ENCODE peak calls at places on chromosomes 2 and 18, in five cellular contexts. One of them, this sample, is unnamed.
A peak's percentile ranks its signal among the peaks of the same experiment; 100 is the strongest.

GRCh38 chr2:170966648-170967396 is 37.8 kb downstream of the GORASP2 start:
- DNase-seq in CD8-positive, alpha-beta memory T cell: no peak
- DNase-seq in heart left ventricle: no peak
- DNase-seq in heart right ventricle: no peak
- DNase-seq in aorta: no peak
- DNase-seq in this sample: no peak

GRCh38 chr2:88654714-88655113 is 27.4 kb upstream of the EIF2AK3 start:
- DNase-seq in heart left ventricle: no peak
- DNase-seq in CD8-positive, alpha-beta memory T cell: no peak
- DNase-seq in heart right ventricle: no peak
- DNase-seq in aorta: no peak
- DNase-seq in this sample: no peak

GRCh38 chr2:54999182-54999581 is 51.1 kb downstream of the RTN4 start:
- DNase-seq in CD8-positive, alpha-beta memory T cell: no peak
- DNase-seq in aorta: no peak
- DNase-seq in heart right ventricle: no peak
- DNase-seq in heart left ventricle: no peak
- DNase-seq in this sample: no peak

GRCh38 chr2:189287982-189288494 is 108.5 kb upstream of the COL5A2 start:
- DNase-seq in aorta: no peak
- DNase-seq in CD8-positive, alpha-beta memory T cell: peak; percentile 18
- DNase-seq in heart left ventricle: no peak
- DNase-seq in heart right ventricle: no peak
- DNase-seq in this sample: no peak

GRCh38 chr2:101157272-101157671 is 6.1 kb upstream of the TBC1D8 start:
- DNase-seq in CD8-positive, alpha-beta memory T cell: no peak
- DNase-seq in heart left ventricle: no peak
- DNase-seq in aorta: no peak
- DNase-seq in heart right ventricle: no peak
- DNase-seq in this sample: no peak

GRCh38 chr2:238925281-238925680 is 77.4 kb downstream of the TWIST2 start:
- DNase-seq in aorta: no peak
- DNase-seq in CD8-positive, alpha-beta memory T cell: no peak
- DNase-seq in heart right ventricle: no peak
- DNase-seq in heart left ventricle: peak; percentile 8
- DNase-seq in this sample: no peak

GRCh38 chr18:35605686-35606417 is 24.3 kb downstream of the GALNT1 start:
- DNase-seq in heart right ventricle: no peak
- DNase-seq in heart left ventricle: no peak
- DNase-seq in aorta: no peak
- DNase-seq in CD8-positive, alpha-beta memory T cell: no peak
- DNase-seq in this sample: no peak

GRCh38 chr2:234038076-234038802 is 12.3 kb upstream of the SPP2 start:
- DNase-seq in heart right ventricle: no peak
- DNase-seq in aorta: no peak
- DNase-seq in CD8-positive, alpha-beta memory T cell: no peak
- DNase-seq in heart left ventricle: no peak
- DNase-seq in this sample: no peak

GRCh38 chr2:241507430-241508239 is 749 bp downstream of the STK25 start:
- DNase-seq in CD8-positive, alpha-beta memory T cell: peak; percentile 11
- DNase-seq in aorta: no peak
- DNase-seq in heart left ventricle: peak; percentile 63
- DNase-seq in heart right ventricle: no peak
- DNase-seq in this sample: peak; percentile 68

GRCh38 chr2:160332318-160332717 is 132.2 kb upstream of the ITGB6 start:
- DNase-seq in heart right ventricle: no peak
- DNase-seq in CD8-positive, alpha-beta memory T cell: no peak
- DNase-seq in aorta: no peak
- DNase-seq in heart left ventricle: no peak
- DNase-seq in this sample: no peak

GRCh38 chr2:14572588-14573089 is 59.9 kb upstream of the LRATD1 start:
- DNase-seq in heart right ventricle: no peak
- DNase-seq in aorta: no peak
- DNase-seq in heart left ventricle: no peak
- DNase-seq in CD8-positive, alpha-beta memory T cell: no peak
- DNase-seq in this sample: no peak

GRCh38 chr2:85445316-85446295 is 27.1 kb downstream of the SH2D6 start:
- DNase-seq in heart right ventricle: peak; percentile 57
- DNase-seq in heart left ventricle: peak; percentile 62
- DNase-seq in CD8-positive, alpha-beta memory T cell: no peak
- DNase-seq in aorta: no peak
- DNase-seq in this sample: peak; percentile 63

GRCh38 chr2:120749506-120750431 is 14.1 kb downstream of the GLI2 start:
- DNase-seq in heart right ventricle: no peak
- DNase-seq in heart left ventricle: peak; percentile 64
- DNase-seq in aorta: no peak
- DNase-seq in CD8-positive, alpha-beta memory T cell: no peak
- DNase-seq in this sample: no peak

GRCh38 chr2:238505119-238505891 is 78.6 kb downstream of the ASB1 start:
- DNase-seq in CD8-positive, alpha-beta memory T cell: no peak
- DNase-seq in heart right ventricle: no peak
- DNase-seq in aorta: no peak
- DNase-seq in heart left ventricle: no peak
- DNase-seq in this sample: no peak

GRCh38 chr2:26274058-26274613 is 29.4 kb downstream of the HADHB start:
- DNase-seq in heart left ventricle: peak; percentile 46
- DNase-seq in heart right ventricle: no peak
- DNase-seq in aorta: no peak
- DNase-seq in CD8-positive, alpha-beta memory T cell: no peak
- DNase-seq in this sample: no peak

GRCh38 chr2:227877359-227878309 is 6.2 kb downstream of the DAW1 start:
- DNase-seq in heart left ventricle: no peak
- DNase-seq in CD8-positive, alpha-beta memory T cell: no peak
- DNase-seq in aorta: no peak
- DNase-seq in heart right ventricle: no peak
- DNase-seq in this sample: no peak

GRCh38 chr2:64263315-64263714 is 119.1 kb upstream of the PELI1 start:
- DNase-seq in aorta: no peak
- DNase-seq in heart right ventricle: no peak
- DNase-seq in CD8-positive, alpha-beta memory T cell: no peak
- DNase-seq in heart left ventricle: no peak
- DNase-seq in this sample: no peak

GRCh38 chr2:179595284-179595683 is 266.1 kb downstream of the ZNF385B start:
- DNase-seq in aorta: no peak
- DNase-seq in heart left ventricle: no peak
- DNase-seq in heart right ventricle: no peak
- DNase-seq in CD8-positive, alpha-beta memory T cell: no peak
- DNase-seq in this sample: no peak

GRCh38 chr18:79448621-79449020 is 52.9 kb downstream of the NFATC1 start:
- DNase-seq in heart left ventricle: no peak
- DNase-seq in aorta: no peak
- DNase-seq in CD8-positive, alpha-beta memory T cell: no peak
- DNase-seq in heart right ventricle: no peak
- DNase-seq in this sample: no peak
- H3K9me3 ChIP-seq in heart left ventricle: no peaks in the 10 kb centered on the region
- H3K9me3 ChIP-seq in aorta: no peaks in the 10 kb centered on the region
- H3K9me3 ChIP-seq in CD8-positive, alpha-beta memory T cell: no peaks in the 10 kb centered on the region
- H3K9me3 ChIP-seq in heart right ventricle: no peaks in the 10 kb centered on the region
- H3K9me3 ChIP-seq in this sample: no peaks in the 10 kb centered on the region

DNA sequence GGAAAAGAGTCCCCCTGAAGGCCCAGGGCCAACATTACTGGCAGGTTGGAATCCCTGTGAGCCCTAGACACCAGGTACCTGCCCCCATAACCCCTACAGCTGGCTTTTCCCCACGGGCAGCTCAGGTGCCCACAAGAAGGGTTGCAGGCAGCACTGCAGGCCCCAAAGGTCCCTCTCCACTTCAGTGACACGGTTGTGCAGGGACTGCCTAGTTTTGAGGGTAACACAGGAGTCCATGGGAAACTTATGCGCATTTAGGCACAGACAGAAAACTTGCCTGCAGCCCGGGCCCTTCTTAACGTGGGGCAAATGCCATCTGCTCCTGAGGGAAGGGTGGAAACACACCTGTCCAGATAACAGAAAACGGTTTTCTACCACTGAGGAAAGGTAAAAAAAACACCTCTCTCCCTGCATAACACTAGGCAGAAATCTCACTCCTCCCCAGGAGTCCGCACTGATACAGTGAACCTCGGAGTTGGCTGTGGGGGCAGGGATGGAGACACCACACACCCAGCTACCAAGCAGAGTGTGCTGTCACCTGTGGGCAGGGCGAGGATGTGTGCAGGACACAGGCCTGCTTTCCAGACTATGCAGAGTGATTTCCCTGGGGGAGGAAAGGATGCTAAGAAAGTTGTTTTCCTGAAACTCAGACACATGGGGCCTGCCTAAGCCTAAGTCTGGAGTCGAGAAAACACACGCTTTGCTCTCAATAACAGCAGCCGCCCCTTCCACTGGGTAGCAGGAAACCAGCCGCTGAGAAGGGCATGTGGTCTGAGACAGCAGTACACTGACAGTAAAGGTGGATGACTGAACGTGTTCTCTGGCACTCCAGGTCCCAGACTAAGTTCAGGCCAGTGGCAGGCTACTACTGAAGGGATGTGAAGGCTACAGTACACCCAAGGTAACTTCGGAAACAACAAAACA is 819.4 kb downstream of the DCDC2C start:
- DNase-seq in CD8-positive, alpha-beta memory T cell: no peak
- DNase-seq in aorta: no peak
- DNase-seq in heart right ventricle: no peak
- DNase-seq in heart left ventricle: no peak
- DNase-seq in this sample: no peak
- H3K9me3 ChIP-seq in CD8-positive, alpha-beta memory T cell: no peaks in the 10 kb centered on the region
- H3K9me3 ChIP-seq in aorta: peaks cover 2% of the 10 kb centered on the region
- H3K9me3 ChIP-seq in heart right ventricle: no peaks in the 10 kb centered on the region
- H3K9me3 ChIP-seq in heart left ventricle: no peaks in the 10 kb centered on the region
- H3K9me3 ChIP-seq in this sample: no peaks in the 10 kb centered on the region

GRCh38 chr18:66708631-66709030 is 104.7 kb upstream of the CDH19 start:
- DNase-seq in heart left ventricle: no peak
- DNase-seq in aorta: no peak
- DNase-seq in heart right ventricle: no peak
- DNase-seq in CD8-positive, alpha-beta memory T cell: no peak
- DNase-seq in this sample: no peak
- H3K9me3 ChIP-seq in heart left ventricle: no peaks in the 10 kb centered on the region
- H3K9me3 ChIP-seq in aorta: no peaks in the 10 kb centered on the region
- H3K9me3 ChIP-seq in heart right ventricle: no peaks in the 10 kb centered on the region
- H3K9me3 ChIP-seq in CD8-positive, alpha-beta memory T cell: no peaks in the 10 kb centered on the region
- H3K9me3 ChIP-seq in this sample: no peaks in the 10 kb centered on the region

DNA sequence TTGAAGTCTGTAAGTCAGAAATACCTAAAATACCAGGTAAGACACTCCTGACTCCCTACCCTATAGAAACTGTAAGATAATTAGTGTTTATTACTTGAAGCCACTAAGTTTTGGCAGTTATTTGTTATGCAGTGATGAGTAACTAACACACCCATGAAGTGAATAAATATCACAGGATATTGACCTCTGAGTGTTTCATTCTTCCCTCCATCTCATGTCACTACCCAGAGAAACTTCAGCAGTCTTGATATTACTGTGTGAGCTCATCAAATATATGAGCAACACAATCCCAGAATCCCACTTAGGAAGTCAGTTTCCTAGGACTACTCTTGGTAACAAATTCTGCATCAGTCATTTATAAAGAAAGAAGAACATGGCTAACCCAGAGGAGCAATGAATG is 529.7 kb downstream of the FBXO15 start:
- DNase-seq in aorta: no peak
- DNase-seq in CD8-positive, alpha-beta memory T cell: no peak
- DNase-seq in heart left ventricle: no peak
- DNase-seq in heart right ventricle: no peak
- DNase-seq in this sample: no peak
- H3K9me3 ChIP-seq in aorta: no peaks in the 10 kb centered on the region
- H3K9me3 ChIP-seq in CD8-positive, alpha-beta memory T cell: no peaks in the 10 kb centered on the region
- H3K9me3 ChIP-seq in heart left ventricle: no peaks in the 10 kb centered on the region
- H3K9me3 ChIP-seq in heart right ventricle: no peaks in the 10 kb centered on the region
- H3K9me3 ChIP-seq in this sample: no peaks in the 10 kb centered on the region

This sample was measured in psoas muscle.